ENCODE peak calls at places on chromosomes 6 and 20, in four cellular contexts. One of them, this sample, is unnamed.

GRCh38 chr20:46558511-46558959 is 8.1 kb upstream of the OCSTAMP start:
- DNase-seq in heart left ventricle: peak
- DNase-seq in adrenal gland: peak
- DNase-seq in CD8-positive, alpha-beta T cell: no peak
- DNase-seq in this sample: peak

GRCh38 chr6:27375613-27376079 is 12.9 kb upstream of the ZNF391 start:
- DNase-seq in heart left ventricle: no peak
- DNase-seq in adrenal gland: no peak
- DNase-seq in CD8-positive, alpha-beta T cell: no peak
- DNase-seq in this sample: no peak

GRCh38 chr6:149453597-149454340 is 31.0 kb downstream of the ZC3H12D start:
- DNase-seq in heart left ventricle: no peak
- DNase-seq in adrenal gland: no peak
- DNase-seq in CD8-positive, alpha-beta T cell: no peak
- DNase-seq in this sample: no peak

GRCh38 chr6:142735182-142735581 is 209.8 kb downstream of the HIVEP2 start:
- DNase-seq in heart left ventricle: no peak
- DNase-seq in adrenal gland: no peak
- DNase-seq in CD8-positive, alpha-beta T cell: no peak
- DNase-seq in this sample: no peak

GRCh38 chr6:123716506-123716905 is 79.8 kb upstream of the TRDN start:
- DNase-seq in heart left ventricle: no peak
- DNase-seq in adrenal gland: no peak
- DNase-seq in CD8-positive, alpha-beta T cell: no peak
- DNase-seq in this sample: no peak

GRCh38 chr6:42368156-42368555 is 83.6 kb downstream of the TRERF1 start:
- DNase-seq in heart left ventricle: no peak
- DNase-seq in adrenal gland: peak
- DNase-seq in CD8-positive, alpha-beta T cell: peak
- DNase-seq in this sample: no peak

GRCh38 chr20:52379723-52380336 is 188.3 kb upstream of the ZFP64 start:
- DNase-seq in heart left ventricle: peak
- DNase-seq in adrenal gland: peak
- DNase-seq in CD8-positive, alpha-beta T cell: peak
- DNase-seq in this sample: peak

GRCh38 chr20:57964011-57964862 is 254.4 kb upstream of the PMEPA1 start:
- DNase-seq in heart left ventricle: peak
- DNase-seq in adrenal gland: no peak
- DNase-seq in CD8-positive, alpha-beta T cell: no peak
- DNase-seq in this sample: no peak

GRCh38 chr6:42177514-42178364 is 4.6 kb downstream of the GUCA1A start:
- DNase-seq in heart left ventricle: peak
- DNase-seq in adrenal gland: no peak
- DNase-seq in CD8-positive, alpha-beta T cell: peak
- DNase-seq in this sample: no peak

GRCh38 chr6:131762984-131763383 is 44.8 kb upstream of the ENPP1 start:
- DNase-seq in heart left ventricle: no peak
- DNase-seq in adrenal gland: no peak
- DNase-seq in CD8-positive, alpha-beta T cell: no peak
- DNase-seq in this sample: no peak

GRCh38 chr6:55953384-55953783 is 78.0 kb upstream of the BMP5 start:
- DNase-seq in heart left ventricle: no peak
- DNase-seq in adrenal gland: no peak
- DNase-seq in CD8-positive, alpha-beta T cell: no peak
- DNase-seq in this sample: no peak

GRCh38 chr6:32903952-32904351 is 36.9 kb downstream of the HLA-DMB start:
- DNase-seq in heart left ventricle: no peak
- DNase-seq in adrenal gland: no peak
- DNase-seq in CD8-positive, alpha-beta T cell: no peak
- DNase-seq in this sample: no peak

GRCh38 chr20:50015636-50015992 is 32.8 kb downstream of the SNAI1 start:
- DNase-seq in heart left ventricle: no peak
- DNase-seq in adrenal gland: no peak
- DNase-seq in CD8-positive, alpha-beta T cell: no peak
- DNase-seq in this sample: no peak

GRCh38 chr20:3405696-3406358 is 1.6 kb downstream of the DNAAF9 start:
- DNase-seq in heart left ventricle: no peak
- DNase-seq in adrenal gland: no peak
- DNase-seq in CD8-positive, alpha-beta T cell: no peak
- DNase-seq in this sample: no peak

GRCh38 chr20:24670981-24671380 is 201.6 kb downstream of the SYNDIG1 start:
- DNase-seq in heart left ventricle: no peak
- DNase-seq in adrenal gland: no peak
- DNase-seq in CD8-positive, alpha-beta T cell: no peak
- DNase-seq in this sample: no peak

GRCh38 chr6:129865013-129865412 is 3.9 kb upstream of the TMEM244 start:
- DNase-seq in heart left ventricle: no peak
- DNase-seq in adrenal gland: no peak
- DNase-seq in CD8-positive, alpha-beta T cell: no peak
- DNase-seq in this sample: no peak
- H3K27ac ChIP-seq in heart left ventricle: no peak
- H3K27ac ChIP-seq in adrenal gland: no peak
- H3K27ac ChIP-seq in CD8-positive, alpha-beta T cell: no peak
- H3K27ac ChIP-seq in this sample: no peak

GRCh38 chr6:151119823-151120524 is 119.8 kb upstream of the AKAP12 start:
- DNase-seq in heart left ventricle: no peak
- DNase-seq in adrenal gland: no peak
- DNase-seq in CD8-positive, alpha-beta T cell: no peak
- DNase-seq in this sample: no peak
- TF ChIP-seq CTCF in heart left ventricle: no peak
- TF ChIP-seq CTCF in adrenal gland: no peak
- TF ChIP-seq CTCF in CD8-positive, alpha-beta T cell: no peak
- TF ChIP-seq CTCF in this sample: no peak

GRCh38 chr6:168384045-168385038 is 56.6 kb upstream of the SMOC2 start:
- DNase-seq in heart left ventricle: no peak
- DNase-seq in adrenal gland: no peak
- DNase-seq in CD8-positive, alpha-beta T cell: no peak
- DNase-seq in this sample: no peak
- H3K27ac ChIP-seq in heart left ventricle: no peak
- H3K27ac ChIP-seq in adrenal gland: no peak
- H3K27ac ChIP-seq in CD8-positive, alpha-beta T cell: no peak
- H3K27ac ChIP-seq in this sample: no peak

GRCh38 chr6:73802366-73802765 is 106.4 kb downstream of the CD109 start:
- DNase-seq in heart left ventricle: no peak
- DNase-seq in adrenal gland: no peak
- DNase-seq in CD8-positive, alpha-beta T cell: no peak
- DNase-seq in this sample: no peak

GRCh38 chr6:73801652-73802268 is 105.8 kb downstream of the CD109 start:
- DNase-seq in heart left ventricle: no peak
- DNase-seq in adrenal gland: no peak
- DNase-seq in CD8-positive, alpha-beta T cell: no peak
- DNase-seq in this sample: no peak

GRCh38 chr6:73800997-73801396 is 105.0 kb downstream of the CD109 start:
- DNase-seq in heart left ventricle: no peak
- DNase-seq in adrenal gland: peak
- DNase-seq in CD8-positive, alpha-beta T cell: no peak
- DNase-seq in this sample: no peak

GRCh38 chr6:73798592-73798991 is 102.6 kb downstream of the CD109 start:
- DNase-seq in heart left ventricle: no peak
- DNase-seq in adrenal gland: no peak
- DNase-seq in CD8-positive, alpha-beta T cell: no peak
- DNase-seq in this sample: no peak

GRCh38 chr6:73803562-73804221 is 107.7 kb downstream of the CD109 start:
- DNase-seq in heart left ventricle: no peak
- DNase-seq in adrenal gland: no peak
- DNase-seq in CD8-positive, alpha-beta T cell: no peak
- DNase-seq in this sample: no peak
- TF ChIP-seq CTCF in heart left ventricle: peak
- TF ChIP-seq CTCF in adrenal gland: peak
- TF ChIP-seq CTCF in CD8-positive, alpha-beta T cell: no peak
- TF ChIP-seq CTCF in this sample: peak

GRCh38 chr6:170174124-170174770 is 116.6 kb downstream of the DLL1 start:
- DNase-seq in heart left ventricle: no peak
- DNase-seq in adrenal gland: peak
- DNase-seq in CD8-positive, alpha-beta T cell: peak
- DNase-seq in this sample: peak
- H3K27ac ChIP-seq in heart left ventricle: no peak
- H3K27ac ChIP-seq in adrenal gland: peak
- H3K27ac ChIP-seq in CD8-positive, alpha-beta T cell: no peak
- H3K27ac ChIP-seq in this sample: no peak

DNA sequence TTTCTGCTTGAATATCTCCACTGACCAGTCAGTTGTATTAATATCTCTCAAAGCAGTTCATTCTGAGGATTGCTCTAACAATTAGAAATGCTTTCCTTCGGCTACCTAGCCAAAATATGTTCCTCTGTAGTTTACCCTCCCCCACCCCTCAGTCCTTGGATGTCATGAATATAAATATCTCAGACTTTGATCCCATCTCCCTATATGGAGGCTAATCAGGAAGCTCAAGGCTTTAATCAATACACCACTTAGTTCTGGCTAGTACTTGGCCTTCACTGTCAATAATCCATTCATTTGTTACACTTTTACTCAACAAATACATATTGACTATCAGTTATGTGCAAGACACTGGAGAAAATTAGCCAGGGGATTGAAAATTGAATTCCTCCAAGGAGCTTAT is 60.1 kb downstream of the CLIC5 start:
- DNase-seq in heart left ventricle: no peak
- DNase-seq in adrenal gland: no peak
- DNase-seq in CD8-positive, alpha-beta T cell: no peak
- DNase-seq in this sample: no peak
- TF ChIP-seq CTCF in heart left ventricle: no peak
- TF ChIP-seq CTCF in adrenal gland: no peak
- TF ChIP-seq CTCF in CD8-positive, alpha-beta T cell: no peak
- TF ChIP-seq CTCF in this sample: no peak